ENCODE peak calls at places on chromosomes 11 and 22, in four cellular contexts. C is activated CD8-positive, alpha-beta memory T cell treated with anti-CD3 and anti-CD28 coated beads for 24 hours; H is SIG-M5; S is GM20000. M is an unnamed sample.

GRCh38 chr22:48488611-48489456 is 1338.8 kb downstream of the BRD1 start:
- DNase-seq in H (no peak), S (no peak), C (no peak), M (peak)

GRCh38 chr22:49774499-49775151 is 53.0 kb downstream of the BRD1 start:
- DNase-seq in H (no peak), S (no peak), C (no peak), M (no peak)

GRCh38 chr11:65575568-65576231 is at the start of gene EHBP1L1:
- DNase-seq in C (peak), H (peak), S (peak), M (peak)

GRCh38 chr11:130631119-130631518 is 182.7 kb downstream of the ADAMTS15 start:
- DNase-seq in H (peak), C (no peak), S (no peak), M (no peak)

GRCh38 chr22:39317756-39318506 is 1.5 kb downstream of the RPL3 start:
- DNase-seq in S (no peak), H (no peak), C (no peak), M (no peak)

GRCh38 chr11:19673924-19674390 is 38.7 kb upstream of the NAV2 start:
- DNase-seq in C (no peak), S (no peak), H (no peak), M (no peak)

GRCh38 chr11:32099516-32099915 is 8.6 kb downstream of the RCN1 start:
- DNase-seq in H (no peak), S (no peak), C (no peak), M (no peak)

GRCh38 chr11:97622795-97623194 is 1233.0 kb downstream of the JRKL start:
- DNase-seq in C (no peak), H (no peak), S (no peak), M (no peak)

GRCh38 chr11:84291996-84292395 is 1005.8 kb upstream of the CCDC90B start:
- DNase-seq in C (no peak), H (no peak), S (no peak), M (no peak)

GRCh38 chr11:11946878-11947277 is 61.5 kb downstream of the DKK3 start:
- DNase-seq in H (no peak), C (no peak), S (no peak), M (no peak)

GRCh38 chr22:46219650-46220049 is 30.4 kb downstream of the CDPF1 start:
- DNase-seq in S (peak), H (no peak), C (no peak), M (no peak)